ENCODE peak calls at places on chromosomes 1 and 21, in six cellular contexts. T is HCT116, E is stomach, D is H1, Y is heart left ventricle, L is body of pancreas. Q is an unnamed sample.

GRCh38 chr21:41559658-41560599 is 52.0 kb upstream of the TMPRSS2 start:
- DNase-seq in T (no peak), E (peak), D (no peak), Y (no peak), L (no peak), Q (no peak)

GRCh38 chr21:44834951-44835646 is 17.2 kb upstream of the SUMO3 start:
- DNase-seq in T (no peak), E (no peak), D (no peak), Y (no peak), L (no peak), Q (no peak)

GRCh38 chr1:21620461-21620860 is 48.7 kb downstream of the RAP1GAP start:
- DNase-seq in T (no peak), E (peak), D (no peak), Y (peak), L (peak), Q (no peak)

GRCh38 chr1:221801773-221802516 is 60.1 kb upstream of the DUSP10 start:
- DNase-seq in T (no peak), E (no peak), D (no peak), Y (no peak), L (no peak), Q (no peak)

GRCh38 chr1:15949453-15950245 is 26.3 kb downstream of the ZBTB17 start:
- DNase-seq in T (peak), E (peak), D (no peak), Y (peak), L (peak), Q (peak)

GRCh38 chr1:201184734-201185453 is 5.7 kb upstream of the IGFN1 start:
- DNase-seq in T (peak), E (peak), D (no peak), Y (peak), L (peak), Q (peak)

GRCh38 chr21:41817228-41817627 is 50.4 kb upstream of the RIPK4 start:
- DNase-seq in T (peak), E (peak), D (no peak), Y (no peak), L (peak), Q (peak)

GRCh38 chr1:23732363-23733224 is 10.7 kb upstream of the ELOA start:
- DNase-seq in T (no peak), E (no peak), D (no peak), Y (no peak), L (no peak), Q (no peak)

GRCh38 chr1:20312310-20312709 is 21.6 kb downstream of the VWA5B1 start:
- DNase-seq in T (no peak), E (no peak), D (no peak), Y (no peak), L (no peak), Q (no peak)

GRCh38 chr21:39533545-39534226 is 79.1 kb upstream of the B3GALT5 start:
- DNase-seq in T (no peak), E (no peak), D (no peak), Y (no peak), L (no peak), Q (no peak)

GRCh38 chr1:232553050-232553754 is 76.7 kb downstream of the SIPA1L2 start:
- DNase-seq in T (no peak), E (peak), D (no peak), Y (peak), L (peak), Q (peak)

GRCh38 chr21:31630062-31630711 is 29.3 kb upstream of the SOD1 start:
- DNase-seq in T (peak), E (peak), D (no peak), Y (no peak), L (peak), Q (peak)

GRCh38 chr1:66682106-66682505 is 70.2 kb upstream of the DYNLT5 start:
- DNase-seq in T (no peak), E (no peak), D (no peak), Y (no peak), L (no peak), Q (no peak)

GRCh38 chr1:203335503-203335902 is 15.4 kb downstream of the FMOD start:
- DNase-seq in T (no peak), E (peak), D (no peak), Y (no peak), L (no peak), Q (no peak)

GRCh38 chr1:84427520-84428188 is 29.4 kb downstream of the DNASE2B start:
- DNase-seq in T (peak), E (no peak), D (no peak), Y (no peak), L (no peak), Q (no peak)

GRCh38 chr21:44867999-44868700 is 5.3 kb downstream of the PTTG1IP start:
- DNase-seq in T (no peak), E (no peak), D (no peak), Y (no peak), L (no peak), Q (no peak)

GRCh38 chr1:211183924-211184323 is 50.0 kb upstream of the KCNH1 start:
- DNase-seq in T (no peak), E (no peak), D (no peak), Y (no peak), L (no peak), Q (no peak)

GRCh38 chr21:44434568-44434925 is 20.8 kb upstream of the LRRC3 start:
- DNase-seq in T (no peak), E (no peak), D (no peak), Y (no peak), L (no peak), Q (no peak)

GRCh38 chr1:219188331-219188803 is 14.7 kb downstream of the LYPLAL1 start:
- DNase-seq in T (no peak), E (no peak), D (no peak), Y (no peak), L (no peak), Q (no peak)
- H3K27ac ChIP-seq in T (no peak), E (no peak), D (no peak), Y (peak), L (peak), Q (peak)

DNA sequence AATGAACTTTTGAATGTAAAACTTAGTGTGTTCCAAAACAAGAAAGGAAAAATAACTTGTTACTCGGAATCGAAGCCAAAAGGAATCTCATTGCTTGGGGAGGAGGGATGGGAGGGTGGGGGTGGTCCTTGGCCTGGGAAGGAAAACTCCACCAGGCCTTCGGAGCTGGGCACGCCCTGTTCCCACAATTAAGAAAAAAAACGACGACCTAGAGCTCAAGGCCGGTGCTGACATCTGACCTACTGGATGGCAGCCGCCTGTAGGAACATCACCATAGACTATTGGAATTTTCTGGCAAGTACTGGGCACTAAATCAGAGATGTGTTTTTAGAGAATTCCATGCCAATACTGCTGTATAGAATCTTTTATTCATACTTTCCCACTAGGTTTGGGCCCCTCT is 760 bp downstream of the NADK start:
- DNase-seq in T (peak), E (no peak), D (no peak), Y (peak), L (no peak), Q (no peak)
- TF ChIP-seq POLR2A in T (no peak), E (no peak), D (no peak), Y (no peak), L (no peak), Q (no peak)

GRCh38 chr1:9717193-9718005 is 65.9 kb downstream of the PIK3CD start:
- DNase-seq in T (no peak), E (peak), D (no peak), Y (no peak), L (no peak), Q (no peak)
- TF ChIP-seq CTCF in T (no peak), E (no peak), D (no peak), Y (no peak), L (no peak), Q (no peak)

DNA sequence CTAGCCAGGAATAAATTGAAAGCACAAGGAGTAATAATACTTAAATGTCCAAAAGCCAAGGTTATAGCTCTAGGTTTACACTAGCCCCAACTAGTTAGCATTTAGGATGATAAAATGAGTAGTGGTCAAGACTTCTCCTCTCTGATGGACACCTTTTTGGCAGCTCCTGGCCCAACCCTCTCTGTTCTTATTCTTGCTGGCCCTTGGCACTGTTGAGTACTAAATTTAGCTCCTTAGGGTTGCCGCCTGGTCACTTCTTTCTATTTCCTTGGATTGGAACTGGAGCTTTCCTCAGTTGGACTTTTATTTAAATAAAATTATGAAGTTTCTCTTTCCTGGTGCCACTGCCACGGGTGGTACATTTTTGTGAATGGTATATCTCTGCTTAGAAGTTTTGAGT is 28.3 kb downstream of the ARID1A start:
- DNase-seq in T (no peak), E (no peak), D (no peak), Y (no peak), L (no peak), Q (no peak)
- H3K27ac ChIP-seq in T (no peak), E (no peak), D (no peak), Y (peak), L (peak), Q (peak)

GRCh38 chr1:14578156-14578555 is 20.3 kb upstream of the KAZN start:
- DNase-seq in T (no peak), E (no peak), D (no peak), Y (no peak), L (no peak), Q (no peak)
- TF ChIP-seq POLR2A in T (no peak), E (no peak), D (no peak), Y (no peak), L (no peak), Q (no peak)